ENCODE peak calls at places on chromosome 21, in four cellular contexts. L, K, P and Y are unnamed samples.

GRCh38 chr21:44528634-44528995 is 11.4 kb downstream of the KRTAP10-1 start:
- DNase-seq in L (no peak), P (no peak), K (no peak), Y (no peak)

GRCh38 chr21:15839026-15839425 is 109.2 kb downstream of the USP25 start:
- DNase-seq in P (no peak), K (no peak), L (no peak), Y (no peak)

GRCh38 chr21:44650265-44650972 is 4.0 kb downstream of the KRTAP12-4 start:
- DNase-seq in L (no peak), K (no peak), P (no peak), Y (no peak)

GRCh38 chr21:46171996-46172862 is 12.0 kb downstream of the SPATC1L start:
- DNase-seq in L (no peak), P (no peak), K (peak), Y (no peak)

GRCh38 chr21:44890338-44890931 is 16.9 kb upstream of the PTTG1IP start:
- DNase-seq in K (no peak), P (no peak), L (no peak), Y (no peak)

GRCh38 chr21:45056917-45057560 is 17.3 kb upstream of the ADARB1 start:
- DNase-seq in K (no peak), L (no peak), P (no peak), Y (no peak)

GRCh38 chr21:44498280-44498964 is 41.6 kb downstream of the KRTAP10-1 start:
- DNase-seq in K (no peak), L (no peak), P (no peak), Y (peak)

GRCh38 chr21:16942703-16943102 is 570.1 kb upstream of the CXADR start:
- DNase-seq in L (no peak), K (peak), P (no peak), Y (peak)

GRCh38 chr21:42113926-42114409 is 42.9 kb downstream of the UMODL1 start:
- DNase-seq in P (no peak), L (no peak), K (no peak), Y (peak)

GRCh38 chr21:46081022-46081861 is 16.7 kb upstream of the COL6A2 start:
- DNase-seq in L (no peak), K (no peak), P (no peak), Y (no peak)

GRCh38 chr21:25283720-25284119 is 323.6 kb downstream of the MRPL39 start:
- DNase-seq in P (no peak), L (no peak), K (no peak), Y (peak)

GRCh38 chr21:16419188-16419874 is 689.5 kb downstream of the USP25 start:
- DNase-seq in P (no peak), K (no peak), L (no peak), Y (peak)

GRCh38 chr21:46634966-46635323 is 529 bp upstream of the PRMT2 start:
- DNase-seq in L (no peak), P (peak), K (no peak), Y (peak)

GRCh38 chr21:42844411-42845113 is 34.8 kb downstream of the WDR4 start:
- DNase-seq in L (no peak), P (no peak), K (no peak), Y (no peak)

GRCh38 chr21:45417951-45418300 is 13.0 kb downstream of the COL18A1 start:
- DNase-seq in K (no peak), L (no peak), P (no peak), Y (no peak)

GRCh38 chr21:34791776-34792503 is 123.1 kb downstream of the CLIC6 start:
- DNase-seq in P (no peak), L (no peak), K (no peak), Y (no peak)

GRCh38 chr21:33265664-33266049 is 510 bp upstream of the IL10RB start:
- DNase-seq in P (peak), L (no peak), K (no peak), Y (no peak)

GRCh38 chr21:32299695-32300094 is 1.0 kb downstream of the MRAP start:
- DNase-seq in P (no peak), L (no peak), K (no peak), Y (no peak)

DNA sequence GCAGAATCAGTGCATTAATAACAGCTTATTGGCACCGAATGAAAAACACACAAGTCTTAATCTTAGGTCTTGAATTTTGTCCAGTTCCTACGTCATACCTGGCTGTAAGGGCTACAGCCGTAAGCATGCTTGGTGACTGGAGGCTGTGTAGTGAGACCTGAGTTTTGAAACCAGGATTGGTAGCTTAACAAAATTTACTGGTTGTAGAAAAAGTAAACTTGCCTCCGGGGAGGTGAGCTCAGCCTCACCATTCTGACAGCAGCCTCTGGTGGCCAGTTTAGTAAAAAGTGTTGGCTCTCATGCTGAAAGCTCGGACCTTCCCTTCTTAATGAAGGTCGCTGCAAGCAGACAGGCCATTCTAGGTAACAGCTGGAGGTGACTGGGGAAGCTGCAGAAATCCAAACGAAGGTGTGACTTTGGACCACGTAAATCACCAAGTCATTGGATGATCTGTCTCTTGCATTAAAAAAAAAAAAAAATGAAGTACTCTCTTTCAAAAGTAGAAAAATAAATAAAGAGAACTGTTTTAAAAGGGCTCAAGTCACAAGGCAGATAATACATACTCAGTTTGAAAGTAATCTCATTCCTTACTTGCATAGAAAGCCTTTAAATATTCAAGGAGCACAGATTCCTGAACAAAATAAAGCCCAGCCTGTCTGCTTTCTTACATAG is 48.8 kb downstream of the HLCS start:
- DNase-seq in L (no peak), P (no peak), K (peak), Y (peak)
- TF ChIP-seq MAX in L (no peak), P (no peak), K (no peak), Y (no peak)

DNA sequence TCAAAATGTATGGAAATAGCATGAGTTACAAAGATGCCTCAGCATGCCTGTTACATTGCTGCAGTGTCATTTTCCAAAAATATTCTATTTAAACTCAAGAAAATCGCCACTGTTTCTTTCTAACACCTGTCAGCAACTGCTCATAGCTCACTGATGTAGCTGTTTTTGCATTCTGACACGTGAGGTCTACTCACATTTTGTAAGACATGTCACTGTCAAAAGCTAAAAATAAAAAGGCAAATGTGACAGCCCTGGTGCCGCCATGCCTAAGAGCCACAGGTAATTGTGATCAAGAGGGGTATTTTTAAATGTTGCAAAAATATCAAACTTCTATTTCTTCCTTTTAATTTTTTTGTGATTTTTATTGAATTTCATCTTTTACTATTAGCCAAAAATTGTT is 556.2 kb upstream of the TMPRSS15 start:
- DNase-seq in L (no peak), P (no peak), K (no peak), Y (no peak)
- TF ChIP-seq BRCA1 in L (no peak), P (no peak), K (no peak), Y (no peak)

DNA sequence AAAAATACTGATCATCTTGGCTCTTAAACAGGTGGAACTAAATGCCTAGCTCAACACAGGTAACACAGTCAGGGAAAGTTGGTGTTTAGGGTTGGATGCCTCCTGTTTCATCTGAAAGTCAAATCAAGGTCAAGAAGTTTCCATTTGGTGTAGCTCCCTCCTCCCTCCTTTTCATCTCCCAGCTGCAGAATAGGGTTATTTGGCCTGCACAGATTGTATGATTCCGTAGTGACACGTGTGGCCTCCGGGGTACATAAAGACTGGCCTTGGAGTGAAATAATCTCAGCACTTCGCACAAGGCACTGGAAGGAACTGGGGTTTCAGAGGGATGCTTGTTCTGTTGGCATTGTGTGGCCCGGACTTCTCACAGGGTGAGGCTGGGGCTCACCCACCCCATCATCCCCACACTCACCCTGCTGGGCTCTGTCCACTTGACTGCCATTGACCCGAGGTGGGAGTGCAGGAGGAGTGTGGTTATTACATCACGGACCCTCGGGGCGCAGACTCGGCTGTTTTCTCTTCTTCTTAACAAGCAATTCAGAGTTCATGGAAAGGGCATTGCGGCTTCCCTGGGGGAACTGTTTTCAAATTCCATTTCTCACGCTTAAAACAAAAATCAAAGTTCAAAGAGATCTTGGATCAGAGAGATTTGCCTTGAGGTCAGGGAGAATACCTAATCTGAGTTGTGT is 18.4 kb downstream of the IGSF5 start:
- DNase-seq in P (no peak), K (no peak), L (no peak), Y (no peak)
- TF ChIP-seq MAX in P (no peak), K (no peak), L (no peak), Y (no peak)

GRCh38 chr21:39134288-39134810 is 48.9 kb downstream of the PSMG1 start:
- DNase-seq in L (no peak), K (peak), P (no peak), Y (no peak)

GRCh38 chr21:39141502-39141901 is 41.7 kb downstream of the PSMG1 start:
- DNase-seq in L (no peak), P (no peak), K (no peak), Y (no peak)

GRCh38 chr21:39132248-39132647 is 51.0 kb downstream of the PSMG1 start:
- DNase-seq in P (no peak), K (no peak), L (no peak), Y (peak)

GRCh38 chr21:39137248-39138186 is 45.7 kb downstream of the PSMG1 start:
- DNase-seq in L (peak), K (peak), P (no peak), Y (peak)

DNA sequence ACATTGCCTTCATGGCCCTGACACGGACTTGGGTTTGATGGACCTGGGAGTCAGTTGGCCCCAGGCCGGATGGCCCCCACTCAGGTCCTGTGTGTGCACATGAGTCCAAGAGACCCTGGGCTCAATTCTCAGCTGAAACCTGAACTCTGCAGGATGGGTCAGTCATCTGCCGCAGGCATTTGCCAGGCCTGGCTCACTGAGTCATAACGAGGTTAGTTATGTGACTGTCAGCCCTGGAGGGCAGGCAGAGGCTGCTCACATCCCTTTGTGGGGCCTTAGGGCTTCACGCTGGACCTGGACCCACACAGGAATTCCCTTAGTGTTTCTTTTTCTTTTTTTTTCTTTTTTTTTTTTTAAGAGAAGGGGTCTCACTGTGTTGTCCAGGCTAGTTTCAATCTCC is 46.5 kb downstream of the PSMG1 start:
- DNase-seq in K (no peak), P (no peak), L (no peak), Y (no peak)
- TF ChIP-seq BRCA1 in K (no peak), P (no peak), L (no peak), Y (no peak)